ENCODE peak calls at places on chromosomes 7 and 10, in five cellular contexts. B, D, I, K and R are unnamed samples.
A peak's percentile ranks its signal among the peaks of the same experiment; 100 is the strongest.

GRCh38 chr10:69579661-69580060 is 6.4 kb upstream of the NEUROG3 start:
- DNase-seq in I (no peak), D (no peak), K (no peak), B (no peak), R (no peak)

GRCh38 chr10:89710748-89711147 is 9.4 kb downstream of the KIF20B start:
- DNase-seq in D (peak; percentile 54), B (no peak), K (no peak), I (no peak), R (no peak)

GRCh38 chr7:21902240-21902639 is 43.5 kb downstream of the CDCA7L start:
- DNase-seq in D (peak; percentile 54), K (no peak), B (no peak), I (no peak), R (no peak)

GRCh38 chr7:22859676-22860290 is 37.1 kb upstream of the TOMM7 start:
- DNase-seq in B (no peak), D (no peak), K (no peak), I (no peak), R (no peak)

GRCh38 chr10:93062499-93063216 is 2.1 kb downstream of the CYP26C1 start:
- DNase-seq in K (no peak), B (no peak), D (peak; percentile 44), I (peak; percentile 61), R (no peak)

GRCh38 chr10:7666253-7667023 is at the start of gene ITIH5:
- DNase-seq in B (no peak), K (no peak), I (peak; percentile 49), D (no peak), R (peak; percentile 16)

GRCh38 chr10:56633876-56634452 is 272.9 kb upstream of the ZWINT start:
- DNase-seq in I (no peak), B (no peak), K (no peak), D (no peak), R (no peak)

GRCh38 chr7:87709258-87709657 is 81.1 kb downstream of the RUNDC3B start:
- DNase-seq in D (no peak), K (no peak), B (no peak), I (peak; percentile 42), R (no peak)

GRCh38 chr10:72039377-72039776 is 49.0 kb downstream of the SPOCK2 start:
- DNase-seq in K (no peak), B (no peak), D (no peak), I (no peak), R (no peak)

GRCh38 chr10:49292565-49293207 is 6.3 kb upstream of the C10orf71 start:
- DNase-seq in K (no peak), B (no peak), I (no peak), D (no peak), R (no peak)
- H3K27ac ChIP-seq in K (no peak overlapping the region), B (no peak overlapping the region), I (no peak overlapping the region), D (no peak overlapping the region), R (no peak overlapping the region)

GRCh38 chr7:130958846-130959245 is 224.8 kb upstream of the KLF14 start:
- DNase-seq in B (no peak), K (no peak), I (no peak), D (no peak), R (no peak)
- H3K4me3 ChIP-seq in B (no peak overlapping the region), K (peak overlapping the region; percentile 44), I (no peak overlapping the region), D (no peak overlapping the region), R (no peak overlapping the region)

GRCh38 chr10:27759483-27760281 is 14.1 kb upstream of the MKX start:
- DNase-seq in D (no peak), B (no peak), I (peak; percentile 50), K (no peak), R (no peak)
- TF ChIP-seq CTCF in D (peak; percentile 13), B (no peak), I (no peak), K (no peak), R (no peak)

DNA sequence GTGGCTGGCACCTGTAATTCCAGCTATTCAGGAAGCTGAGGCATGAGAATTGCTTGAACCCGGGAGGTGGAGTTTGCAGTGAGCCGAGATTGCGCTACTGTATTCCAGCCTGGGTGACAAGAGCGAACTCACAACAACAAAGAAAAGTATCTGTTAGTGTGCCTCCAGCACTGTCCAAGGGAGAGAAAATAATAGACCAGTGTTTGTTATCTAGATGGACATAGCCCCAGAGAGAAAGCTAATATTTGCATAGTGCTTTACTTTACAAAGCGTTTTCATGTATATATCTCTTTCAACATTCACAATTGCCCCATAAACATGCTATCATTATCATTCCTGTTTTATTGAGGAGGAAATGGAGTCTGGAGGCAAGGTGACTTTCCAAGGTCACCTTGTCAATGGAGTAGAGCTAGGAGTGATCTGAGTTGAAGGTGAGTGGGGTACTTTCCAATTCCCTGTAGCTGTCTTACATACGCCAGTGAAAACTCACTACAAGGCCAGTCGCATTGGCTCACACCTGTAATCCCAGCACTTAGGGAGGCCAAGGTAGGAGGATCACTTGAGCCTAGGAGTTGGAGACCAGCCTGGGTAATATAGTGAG is 49.7 kb upstream of the KIF5B start:
- DNase-seq in B (no peak), I (no peak), K (no peak), D (no peak), R (no peak)
- H3K27ac ChIP-seq in B (no peak overlapping the region), I (no peak overlapping the region), K (no peak overlapping the region), D (no peak overlapping the region), R (no peak overlapping the region)

GRCh38 chr7:1716263-1717094 is 46.4 kb downstream of the ELFN1 start:
- DNase-seq in B (no peak), D (peak; percentile 40), I (no peak), K (no peak), R (no peak)
- H3K4me3 ChIP-seq in B (no peak overlapping the region), D (no peak overlapping the region), I (no peak overlapping the region), K (no peak overlapping the region), R (no peak overlapping the region)

DNA sequence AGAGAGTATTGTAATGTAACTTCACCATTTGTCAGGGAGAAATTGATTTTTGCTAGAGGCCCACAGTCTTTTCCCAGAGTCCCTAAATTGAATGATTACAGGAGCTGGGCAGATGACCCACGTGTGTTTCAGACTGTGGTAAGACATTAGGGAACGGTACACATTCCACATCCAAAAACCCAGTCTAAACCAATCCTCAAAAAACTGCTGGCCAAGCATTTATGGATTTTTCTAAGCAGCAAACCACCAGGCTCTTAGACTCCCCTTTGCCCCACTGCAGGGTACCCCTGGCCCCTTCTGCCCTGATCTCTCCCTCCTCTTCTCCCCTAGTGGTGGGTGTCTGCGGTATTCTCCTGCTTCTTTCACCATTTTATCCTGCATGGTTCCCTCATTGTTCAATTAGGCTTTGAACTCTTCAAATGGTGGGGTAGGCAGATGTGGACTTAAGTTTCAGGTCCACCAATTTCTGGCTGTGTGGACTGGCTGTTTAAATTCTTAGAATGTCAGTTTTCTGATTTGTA is 135.5 kb upstream of the SORCS3 start:
- DNase-seq in B (no peak), D (no peak), K (no peak), I (peak; percentile 9), R (no peak)
- TF ChIP-seq CTCF in B (no peak), D (no peak), K (no peak), I (peak; percentile 39), R (no peak)

GRCh38 chr7:10210000-10210399 is 763.7 kb upstream of the PHF14 start:
- DNase-seq in I (no peak), K (no peak), B (no peak), D (no peak), R (no peak)
- H3K27ac ChIP-seq in I (no peak overlapping the region), K (no peak overlapping the region), B (no peak overlapping the region), D (no peak overlapping the region), R (no peak overlapping the region)

DNA sequence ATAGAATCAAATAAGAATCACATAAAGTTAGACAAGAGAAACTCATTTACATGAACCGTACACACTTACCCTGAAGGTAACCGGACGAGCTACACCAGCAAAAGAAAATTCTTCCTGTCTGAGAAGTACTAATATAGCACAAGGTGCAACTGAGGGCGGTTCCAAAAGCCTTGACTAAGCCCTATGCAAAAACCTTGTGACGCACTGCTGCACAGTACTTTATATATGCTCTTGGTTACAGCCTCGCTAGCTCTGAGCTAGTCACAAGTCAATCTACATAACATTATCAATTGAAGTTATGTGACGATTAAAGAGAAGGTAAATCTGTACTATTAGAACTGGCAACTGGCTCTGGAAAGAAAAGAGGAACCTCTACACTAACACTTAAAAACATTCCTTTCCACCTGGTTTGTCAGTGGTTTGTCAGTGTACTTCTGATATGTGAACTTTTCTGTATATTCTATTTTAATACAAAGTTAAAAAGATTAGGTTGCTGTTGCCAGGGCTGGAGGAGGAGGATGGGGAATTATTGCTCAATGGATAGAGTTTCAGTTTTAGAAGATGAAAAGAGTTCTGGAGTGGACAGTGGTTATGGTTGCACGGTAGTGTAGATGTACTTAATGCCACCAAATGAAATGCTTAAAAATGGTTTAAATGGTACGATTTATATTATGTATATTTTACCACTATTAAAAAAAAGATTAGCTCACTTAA is 21.6 kb downstream of the NT5C3A start:
- DNase-seq in B (peak; percentile 41), D (peak; percentile 36), K (no peak), I (no peak), R (peak; percentile 45)
- H3K4me3 ChIP-seq in B (no peak overlapping the region), D (no peak overlapping the region), K (peak overlapping the region; percentile 41), I (no peak overlapping the region), R (no peak overlapping the region)

DNA sequence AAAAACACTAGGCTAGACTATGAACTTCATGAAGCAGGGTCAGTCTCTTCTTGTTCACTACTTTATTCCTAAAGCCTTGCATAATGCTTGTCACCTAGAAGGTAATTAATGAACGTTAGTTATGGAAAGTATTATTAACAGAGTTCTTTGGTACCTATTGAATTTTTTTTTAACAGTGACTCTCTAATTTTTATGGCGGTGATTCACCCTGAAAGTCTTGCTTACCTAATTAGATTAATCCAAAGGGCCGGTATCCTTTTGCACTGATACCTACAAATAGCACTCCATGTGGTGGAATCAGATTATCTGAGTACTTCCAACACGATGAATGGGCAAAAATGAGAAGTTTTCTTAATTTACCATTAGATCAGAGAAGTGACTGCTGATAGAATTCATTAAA is 31.7 kb downstream of the STAM start:
- DNase-seq in K (no peak), D (no peak), I (peak; percentile 16), B (no peak), R (no peak)
- TF ChIP-seq CTCF in K (no peak), D (no peak), I (no peak), B (no peak), R (no peak)